ENCODE peak calls at places on chromosomes 1 and 21, in eight cellular contexts. S, Z, X, W, O, J, M and D are unnamed samples.

GRCh38 chr1:39142394-39143060 is 62.0 kb upstream of the MACF1 start:
- DNase-seq in S (no peak), Z (no peak), X (no peak), W (no peak), O (peak; percentile 66), J (no peak), M (no peak), D (no peak)

GRCh38 chr1:28354121-28354520 is 15.4 kb upstream of the PHACTR4 start:
- DNase-seq in S (no peak), Z (no peak), X (no peak), W (no peak), O (peak; percentile 42), J (no peak), M (peak; percentile 48), D (no peak)

GRCh38 chr1:180071760-180072159 is 82.9 kb upstream of the QSOX1 start:
- DNase-seq in S (no peak), Z (no peak), X (no peak), W (no peak), O (no peak), J (no peak), M (no peak), D (no peak)

GRCh38 chr1:17187065-17187464 is 17.9 kb upstream of the PADI1 start:
- DNase-seq in S (no peak), Z (no peak), X (no peak), W (no peak), O (no peak), J (no peak), M (no peak), D (no peak)

GRCh38 chr1:119779869-119780356 is 11.2 kb upstream of the HMGCS2 start:
- DNase-seq in S (no peak), Z (no peak), X (no peak), W (no peak), O (no peak), J (no peak), M (peak; percentile 69), D (no peak)

GRCh38 chr1:99749948-99750347 is 16.5 kb downstream of the FRRS1 start:
- DNase-seq in S (no peak), Z (no peak), X (no peak), W (no peak), O (no peak), J (no peak), M (no peak), D (peak; percentile 8)

GRCh38 chr1:48093696-48094518 is 96.7 kb upstream of the TRABD2B start:
- DNase-seq in S (peak; percentile 89), Z (peak; percentile 17), X (peak; percentile 33), W (peak; percentile 49), O (peak; percentile 88), J (peak; percentile 7), M (peak; percentile 52), D (peak; percentile 56)

GRCh38 chr1:109357673-109358072 is 40.0 kb downstream of the SORT1 start:
- DNase-seq in S (no peak), Z (no peak), X (no peak), W (no peak), O (no peak), J (no peak), M (peak; percentile 42), D (no peak)

GRCh38 chr1:242449211-242449610 is 75.3 kb downstream of the PLD5 start:
- DNase-seq in S (no peak), Z (no peak), X (no peak), W (no peak), O (no peak), J (no peak), M (no peak), D (no peak)

GRCh38 chr21:39184050-39184980 is 1.1 kb upstream of the PSMG1 start:
- DNase-seq in S (no peak), Z (no peak), X (peak; percentile 37), W (no peak), O (no peak), J (no peak), M (no peak), D (peak; percentile 17)

GRCh38 chr21:34996304-34997081 is 52.6 kb downstream of the RUNX1 start:
- DNase-seq in S (no peak), Z (no peak), X (no peak), W (no peak), O (peak; percentile 76), J (no peak), M (peak; percentile 83), D (no peak)

GRCh38 chr1:246117066-246117791 is 389.9 kb downstream of the SMYD3 start:
- DNase-seq in S (no peak), Z (no peak), X (peak; percentile 59), W (peak; percentile 6), O (no peak), J (peak; percentile 31), M (peak; percentile 69), D (peak; percentile 36)

GRCh38 chr1:193417945-193418744 is 231.7 kb upstream of the B3GALT2 start:
- DNase-seq in S (no peak), Z (no peak), X (peak; percentile 61), W (no peak), O (no peak), J (no peak), M (peak; percentile 51), D (peak; percentile 17)

GRCh38 chr1:24189528-24189927 is 2.4 kb upstream of the IFNLR1 start:
- DNase-seq in S (no peak), Z (no peak), X (no peak), W (no peak), O (peak; percentile 59), J (no peak), M (no peak), D (no peak)

GRCh38 chr1:77516106-77516505 is 166.4 kb downstream of the ZZZ3 start:
- DNase-seq in S (no peak), Z (no peak), X (no peak), W (no peak), O (no peak), J (no peak), M (no peak), D (no peak)

GRCh38 chr1:163069142-163069541 is at the start of gene RGS4:
- DNase-seq in S (no peak), Z (no peak), X (peak; percentile 98), W (no peak), O (no peak), J (peak; percentile 93), M (peak; percentile 99), D (peak; percentile 21)
- H3K4me3 ChIP-seq in S (no peak within 1 kb of the TSS), Z (peak within 1 kb of the TSS; percentile 49), X (peak within 1 kb of the TSS; percentile 87), W (no peak within 1 kb of the TSS), O (peak within 1 kb of the TSS; percentile 31), J (peak within 1 kb of the TSS; percentile 51), M (peak within 1 kb of the TSS; percentile 57), D (no peak within 1 kb of the TSS)

DNA sequence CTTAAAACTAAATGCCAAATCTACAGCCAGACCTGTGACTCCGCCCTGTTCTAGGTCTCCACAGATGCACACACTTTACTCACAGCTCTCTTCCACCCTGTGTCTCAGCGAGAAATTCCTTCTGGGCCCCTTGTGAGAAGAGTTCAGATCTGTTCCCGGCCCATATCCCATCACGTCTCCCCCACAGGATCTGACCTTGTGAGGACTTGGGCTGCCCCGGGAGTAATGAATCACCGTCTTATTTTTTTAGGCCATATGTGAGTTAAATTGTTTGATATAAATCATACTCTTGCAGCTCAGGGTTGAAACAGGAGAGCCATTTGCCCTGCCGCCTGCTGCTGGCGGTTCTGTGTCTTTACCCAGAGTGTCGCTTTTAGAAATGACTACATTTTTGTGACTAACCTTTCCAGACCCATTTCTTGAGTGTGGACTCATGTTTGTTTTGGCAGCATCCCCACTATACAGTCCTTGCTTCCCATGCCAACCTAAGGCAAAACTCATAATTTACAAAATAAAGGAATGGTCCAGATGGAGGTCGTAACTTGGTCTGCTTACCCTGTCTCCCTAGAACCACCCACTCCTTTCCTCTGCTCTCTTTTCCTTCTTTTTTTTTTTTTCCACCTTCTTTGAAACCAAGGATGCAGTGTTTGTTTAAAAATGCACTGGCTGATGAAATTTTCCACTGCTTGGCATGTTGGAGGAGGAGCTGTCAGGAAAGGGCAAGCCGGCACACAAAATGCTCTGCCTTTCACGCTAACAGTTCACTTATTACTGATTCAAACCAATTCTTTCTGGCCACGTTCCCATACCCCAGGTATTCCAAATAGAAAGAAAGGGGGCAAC is 98.0 kb upstream of the C1orf105 start:
- DNase-seq in S (no peak), Z (no peak), X (peak; percentile 98), W (no peak), O (peak; percentile 41), J (peak; percentile 95), M (peak; percentile 94), D (no peak)
- H3K4me3 ChIP-seq in S (no peak overlapping the region), Z (peak overlapping the region; percentile 42), X (no peak overlapping the region), W (no peak overlapping the region), O (peak overlapping the region; percentile 6), J (peak overlapping the region; percentile 24), M (peak overlapping the region; percentile 3), D (no peak overlapping the region)

GRCh38 chr21:16678479-16678878 is 834.4 kb upstream of the CXADR start:
- DNase-seq in S (no peak), Z (no peak), X (no peak), W (no peak), O (no peak), J (no peak), M (peak; percentile 15), D (no peak)
- H3K4me3 ChIP-seq in S (no peak overlapping the region), Z (no peak overlapping the region), X (no peak overlapping the region), W (no peak overlapping the region), O (no peak overlapping the region), J (no peak overlapping the region), M (no peak overlapping the region), D (no peak overlapping the region)

DNA sequence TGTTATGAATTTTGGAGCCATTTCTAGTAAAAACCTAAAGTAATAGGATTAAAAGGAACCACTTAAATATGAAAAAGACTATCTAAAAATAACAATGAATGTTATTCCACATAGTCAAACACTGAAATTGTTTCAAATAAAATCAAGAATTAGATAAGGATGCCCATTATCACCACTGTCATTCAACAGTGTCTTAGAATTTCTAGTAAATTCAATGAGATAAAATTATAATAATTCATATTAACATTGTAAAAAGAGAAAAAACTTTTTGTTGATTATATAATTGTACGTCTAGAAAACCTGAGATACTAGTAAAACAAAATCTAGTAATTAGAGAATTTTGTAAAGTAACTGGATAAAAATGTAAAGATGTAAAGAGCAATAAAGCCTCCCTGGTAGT is 56.5 kb downstream of the LBR start:
- DNase-seq in S (no peak), Z (no peak), X (no peak), W (no peak), O (no peak), J (no peak), M (no peak), D (no peak)
- H3K4me3 ChIP-seq in S (no peak overlapping the region), Z (no peak overlapping the region), X (no peak overlapping the region), W (no peak overlapping the region), O (no peak overlapping the region), J (no peak overlapping the region), M (no peak overlapping the region), D (no peak overlapping the region)